ENCODE peak calls at places on chromosomes 16 and 17, in four cellular contexts. One of them, this sample, is unnamed.
A peak's percentile ranks its signal among the peaks of the same experiment; 100 is the strongest.

GRCh38 chr16:59412275-59412841 is 678.2 kb upstream of the GOT2 start:
- DNase-seq in A549: peak; percentile 67
- DNase-seq in HepG2: no peak
- DNase-seq in SK-N-SH: no peak
- DNase-seq in this sample: peak; percentile 30

GRCh38 chr17:78946131-78946530 is 20.9 kb upstream of the TIMP2 start:
- DNase-seq in A549: no peak
- DNase-seq in HepG2: no peak
- DNase-seq in SK-N-SH: no peak
- DNase-seq in this sample: no peak

GRCh38 chr17:41418116-41418860 is 6.1 kb downstream of the KRT37 start:
- DNase-seq in A549: no peak
- DNase-seq in HepG2: no peak
- DNase-seq in SK-N-SH: no peak
- DNase-seq in this sample: no peak

GRCh38 chr16:70419384-70420327 is 19.2 kb downstream of the ST3GAL2 start:
- DNase-seq in A549: no peak
- DNase-seq in HepG2: no peak
- DNase-seq in SK-N-SH: no peak
- DNase-seq in this sample: no peak

GRCh38 chr16:52050418-52050817 is 496.5 kb downstream of the TOX3 start:
- DNase-seq in A549: no peak
- DNase-seq in HepG2: peak; percentile 5
- DNase-seq in SK-N-SH: no peak
- DNase-seq in this sample: peak; percentile 24

GRCh38 chr17:74070374-74070773 is 133.1 kb upstream of the RPL38 start:
- DNase-seq in A549: no peak
- DNase-seq in HepG2: no peak
- DNase-seq in SK-N-SH: no peak
- DNase-seq in this sample: no peak

GRCh38 chr16:340370-341091 is 12.0 kb downstream of the AXIN1 start:
- DNase-seq in A549: no peak
- DNase-seq in HepG2: peak; percentile 66
- DNase-seq in SK-N-SH: no peak
- DNase-seq in this sample: no peak

GRCh38 chr17:44655983-44656700 is at the start of gene MEIOC:
- DNase-seq in A549: peak; percentile 95
- DNase-seq in HepG2: no peak
- DNase-seq in SK-N-SH: peak; percentile 97
- DNase-seq in this sample: peak; percentile 6

GRCh38 chr16:30948087-30948955 is 547 bp upstream of the ORAI3 start:
- DNase-seq in A549: peak; percentile 98
- DNase-seq in HepG2: peak; percentile 82
- DNase-seq in SK-N-SH: peak; percentile 95
- DNase-seq in this sample: peak; percentile 96

GRCh38 chr16:2004795-2005517 is 4.7 kb downstream of the ZNF598 start:
- DNase-seq in A549: no peak
- DNase-seq in HepG2: no peak
- DNase-seq in SK-N-SH: no peak
- DNase-seq in this sample: no peak

GRCh38 chr17:73613947-73614655 is 30.1 kb downstream of the SDK2 start:
- DNase-seq in A549: no peak
- DNase-seq in HepG2: no peak
- DNase-seq in SK-N-SH: peak; percentile 89
- DNase-seq in this sample: no peak

GRCh38 chr16:535446-536405 is 8.2 kb downstream of the CAPN15 start:
- DNase-seq in A549: peak; percentile 58
- DNase-seq in HepG2: no peak
- DNase-seq in SK-N-SH: no peak
- DNase-seq in this sample: peak; percentile 52

GRCh38 chr17:39139137-39139516 is 12.3 kb downstream of the PLXDC1 start:
- DNase-seq in A549: no peak
- DNase-seq in HepG2: no peak
- DNase-seq in SK-N-SH: no peak
- DNase-seq in this sample: peak; percentile 92

GRCh38 chr17:19534562-19535149 is 1.0 kb downstream of the SLC47A1 start:
- DNase-seq in A549: no peak
- DNase-seq in HepG2: no peak
- DNase-seq in SK-N-SH: no peak
- DNase-seq in this sample: no peak

GRCh38 chr17:77444653-77445029 is 303.9 kb downstream of the SEC14L1 start:
- DNase-seq in A549: no peak
- DNase-seq in HepG2: no peak
- DNase-seq in SK-N-SH: no peak
- DNase-seq in this sample: peak; percentile 78

GRCh38 chr17:31309525-31309924 is 4.3 kb downstream of the EVI2B start:
- DNase-seq in A549: no peak
- DNase-seq in HepG2: no peak
- DNase-seq in SK-N-SH: no peak
- DNase-seq in this sample: no peak

GRCh38 chr16:87628246-87628923 is 26.1 kb downstream of the JPH3 start:
- DNase-seq in A549: no peak
- DNase-seq in HepG2: no peak
- DNase-seq in SK-N-SH: no peak
- DNase-seq in this sample: no peak

GRCh38 chr17:16463341-16464000 is 28.5 kb downstream of the LRRC75A start:
- DNase-seq in A549: peak; percentile 62
- DNase-seq in HepG2: no peak
- DNase-seq in SK-N-SH: peak; percentile 95
- DNase-seq in this sample: peak; percentile 59

GRCh38 chr17:58318065-58318481 is 10.5 kb downstream of the TSPOAP1 start:
- DNase-seq in A549: no peak
- DNase-seq in HepG2: no peak
- DNase-seq in SK-N-SH: no peak
- DNase-seq in this sample: no peak

GRCh38 chr16:48383204-48383876 is 1.9 kb downstream of the SIAH1 start:
- DNase-seq in A549: no peak
- DNase-seq in HepG2: no peak
- DNase-seq in SK-N-SH: no peak
- DNase-seq in this sample: peak; percentile 48

GRCh38 chr17:43849116-43849515 is 2.1 kb downstream of the CD300LG start:
- DNase-seq in A549: no peak
- DNase-seq in HepG2: no peak
- DNase-seq in SK-N-SH: no peak
- DNase-seq in this sample: no peak

GRCh38 chr17:40430272-40431230 is 12.7 kb upstream of the IGFBP4 start:
- DNase-seq in A549: no peak
- DNase-seq in HepG2: no peak
- DNase-seq in SK-N-SH: no peak
- DNase-seq in this sample: no peak

GRCh38 chr17:58960068-58960467 is 146.6 kb downstream of the TRIM37 start:
- DNase-seq in A549: peak; percentile 61
- DNase-seq in HepG2: peak; percentile 59
- DNase-seq in SK-N-SH: no peak
- DNase-seq in this sample: peak; percentile 74

GRCh38 chr16:82523786-82524185 is 103.0 kb upstream of the CDH13 start:
- DNase-seq in A549: no peak
- DNase-seq in HepG2: no peak
- DNase-seq in SK-N-SH: no peak
- DNase-seq in this sample: no peak

GRCh38 chr17:57195790-57196460 is 60.4 kb upstream of the MSI2 start:
- DNase-seq in A549: no peak
- DNase-seq in HepG2: no peak
- DNase-seq in SK-N-SH: no peak
- DNase-seq in this sample: no peak

GRCh38 chr16:2786826-2787151 is 571 bp downstream of the PRSS33 start:
- DNase-seq in A549: no peak
- DNase-seq in HepG2: no peak
- DNase-seq in SK-N-SH: no peak
- DNase-seq in this sample: no peak

GRCh38 chr17:47633996-47634395 is 15.7 kb upstream of the KPNB1 start:
- DNase-seq in A549: no peak
- DNase-seq in HepG2: no peak
- DNase-seq in SK-N-SH: no peak
- DNase-seq in this sample: no peak

GRCh38 chr16:77250395-77250794 is 51.2 kb downstream of the SYCE1L start:
- DNase-seq in A549: no peak
- DNase-seq in HepG2: no peak
- DNase-seq in SK-N-SH: no peak
- DNase-seq in this sample: no peak

DNA sequence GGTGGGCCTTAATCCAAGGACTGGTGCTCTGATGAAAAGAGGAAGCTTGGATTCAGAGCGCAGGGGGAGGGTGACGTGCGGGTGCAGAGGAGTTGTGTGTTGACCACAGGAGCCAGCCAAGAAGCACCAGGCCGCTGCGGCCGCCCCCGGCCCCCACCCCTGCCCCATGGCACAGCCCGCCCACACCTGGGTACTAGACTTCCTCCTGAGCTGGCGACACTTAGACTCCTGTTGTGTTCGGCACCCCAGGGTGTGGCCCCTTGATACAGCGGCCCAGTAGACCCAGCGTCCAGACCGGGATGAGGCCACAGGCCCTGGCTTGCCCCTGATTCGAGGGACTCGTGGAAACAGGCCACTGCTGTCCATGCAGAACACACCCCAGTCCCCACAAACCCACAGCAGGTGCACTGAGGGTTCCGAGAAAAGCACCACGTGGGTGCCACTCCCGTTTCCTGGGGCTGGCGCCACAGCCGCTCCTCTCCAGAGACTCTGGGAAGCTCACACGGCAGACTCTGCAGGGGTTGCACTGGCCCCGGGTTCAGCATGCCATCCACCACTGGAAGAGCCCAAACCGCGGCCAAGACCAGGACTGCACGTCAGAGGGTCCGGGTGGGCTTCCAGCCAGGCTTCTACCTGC is 5.7 kb upstream of the SNAI3 start:
- DNase-seq in A549: no peak
- DNase-seq in HepG2: no peak
- DNase-seq in SK-N-SH: no peak
- DNase-seq in this sample: no peak
- TF ChIP-seq RFX5 in A549: no peak
- TF ChIP-seq RFX5 in HepG2: no peak
- TF ChIP-seq RFX5 in SK-N-SH: no peak
- TF ChIP-seq RFX5 in this sample: no peak

GRCh38 chr16:84618428-84619102 is 687 bp upstream of the COTL1 start:
- DNase-seq in A549: peak; percentile 96
- DNase-seq in HepG2: peak; percentile 65
- DNase-seq in SK-N-SH: peak; percentile 63
- DNase-seq in this sample: peak; percentile 98
- TF ChIP-seq RAD21 in A549: peak; percentile 34
- TF ChIP-seq RAD21 in HepG2: no peak
- TF ChIP-seq RAD21 in SK-N-SH: no peak
- TF ChIP-seq RAD21 in this sample: no peak

GRCh38 chr16:23556881-23557778 is at the start of the genes EARS2 and UBFD1:
- DNase-seq in A549: peak; percentile 98
- DNase-seq in HepG2: peak; percentile 100
- DNase-seq in SK-N-SH: peak; percentile 96
- DNase-seq in this sample: peak; percentile 98

GRCh38 chr16:23561586-23561985 is 4.1 kb downstream of the UBFD1 start:
- DNase-seq in A549: no peak
- DNase-seq in HepG2: no peak
- DNase-seq in SK-N-SH: no peak
- DNase-seq in this sample: no peak

GRCh38 chr16:23562505-23562904 is 5.0 kb downstream of the UBFD1 start:
- DNase-seq in A549: no peak
- DNase-seq in HepG2: no peak
- DNase-seq in SK-N-SH: no peak
- DNase-seq in this sample: no peak

GRCh38 chr16:23554536-23554935 is 2.6 kb downstream of the EARS2 start:
- DNase-seq in A549: no peak
- DNase-seq in HepG2: no peak
- DNase-seq in SK-N-SH: no peak
- DNase-seq in this sample: no peak

DNA sequence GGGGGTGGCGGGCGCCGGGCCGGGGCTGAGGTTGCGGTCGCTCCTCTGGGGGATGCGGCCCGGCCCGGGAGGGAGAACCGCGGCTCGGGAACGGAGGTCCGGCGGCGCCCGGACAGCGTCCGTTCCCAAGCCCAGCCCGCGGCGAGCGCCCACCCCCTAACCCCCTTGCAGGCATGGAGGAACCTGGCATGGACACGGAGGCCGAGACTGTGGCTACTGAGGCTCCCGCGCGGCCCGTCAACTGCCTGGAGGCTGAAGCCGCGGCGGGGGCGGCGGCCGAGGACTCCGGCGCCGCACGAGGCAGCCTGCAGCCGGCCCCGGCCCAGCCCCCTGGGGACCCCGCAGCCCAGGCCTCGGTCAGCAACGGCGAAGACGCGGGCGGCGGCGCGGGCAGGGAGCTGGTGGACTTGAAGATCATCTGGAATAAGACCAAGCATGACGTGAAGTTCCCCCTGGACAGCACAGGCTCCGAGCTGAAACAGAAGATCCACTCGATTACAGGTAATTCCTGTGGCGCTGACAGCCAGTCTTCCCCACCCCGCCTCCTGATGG is 328 bp downstream of the UBFD1 start:
- DNase-seq in A549: no peak
- DNase-seq in HepG2: peak; percentile 26
- DNase-seq in SK-N-SH: no peak
- DNase-seq in this sample: peak; percentile 44
- TF ChIP-seq RFX5 in A549: no peak
- TF ChIP-seq RFX5 in HepG2: no peak
- TF ChIP-seq RFX5 in SK-N-SH: no peak
- TF ChIP-seq RFX5 in this sample: no peak

DNA sequence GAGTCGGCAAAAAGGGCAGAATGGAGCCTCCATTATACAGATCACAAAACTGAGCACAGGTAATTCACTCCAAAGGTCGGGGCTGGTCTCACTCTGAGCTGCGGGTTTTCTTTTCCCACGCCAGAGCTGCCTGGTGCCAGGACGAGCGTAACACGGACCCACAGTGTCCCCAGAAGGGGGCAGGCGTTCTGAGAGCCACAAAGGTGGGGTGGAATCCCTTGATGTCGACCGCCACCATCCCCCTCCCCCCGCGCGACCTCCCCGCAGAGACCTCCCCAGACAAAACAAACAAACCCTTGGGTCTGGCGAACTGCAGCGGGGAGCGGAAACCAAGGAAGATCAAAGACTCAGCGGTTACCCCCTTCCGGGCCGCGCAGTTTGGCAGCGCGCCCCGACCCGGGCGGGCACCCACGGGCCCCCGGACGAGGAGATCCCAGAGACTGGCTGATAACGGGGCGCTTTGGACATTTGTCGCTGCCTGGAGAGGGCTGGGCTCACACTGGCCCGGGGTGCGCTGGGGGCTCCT is 793 bp upstream of the NKD1 start:
- DNase-seq in A549: peak; percentile 38
- DNase-seq in HepG2: peak; percentile 94
- DNase-seq in SK-N-SH: peak; percentile 82
- DNase-seq in this sample: no peak
- TF ChIP-seq RAD21 in A549: no peak
- TF ChIP-seq RAD21 in HepG2: peak; percentile 63
- TF ChIP-seq RAD21 in SK-N-SH: peak; percentile 54
- TF ChIP-seq RAD21 in this sample: no peak

GRCh38 chr16:86294535-86294934 is 215.8 kb upstream of the FOXF1 start:
- DNase-seq in A549: no peak
- DNase-seq in HepG2: no peak
- DNase-seq in SK-N-SH: no peak
- DNase-seq in this sample: peak; percentile 98

GRCh38 chr16:86298166-86299131 is 211.9 kb upstream of the FOXF1 start:
- DNase-seq in A549: no peak
- DNase-seq in HepG2: no peak
- DNase-seq in SK-N-SH: no peak
- DNase-seq in this sample: peak; percentile 88

GRCh38 chr16:86296263-86296662 is 214.1 kb upstream of the FOXF1 start:
- DNase-seq in A549: no peak
- DNase-seq in HepG2: no peak
- DNase-seq in SK-N-SH: no peak
- DNase-seq in this sample: no peak

GRCh38 chr16:86299882-86300490 is 210.3 kb upstream of the FOXF1 start:
- DNase-seq in A549: no peak
- DNase-seq in HepG2: no peak
- DNase-seq in SK-N-SH: no peak
- DNase-seq in this sample: no peak

GRCh38 chr16:86297391-86297790 is 212.9 kb upstream of the FOXF1 start:
- DNase-seq in A549: no peak
- DNase-seq in HepG2: no peak
- DNase-seq in SK-N-SH: no peak
- DNase-seq in this sample: peak; percentile 74
- TF ChIP-seq RFX5 in A549: no peak
- TF ChIP-seq RFX5 in HepG2: no peak
- TF ChIP-seq RFX5 in SK-N-SH: no peak
- TF ChIP-seq RFX5 in this sample: no peak